ENCODE peak calls at places on chromosomes 7 and 10, in ten cellular contexts. A is GM06990; Q is heart left ventricle; L is fibroblast of pulmonary artery; O is naive thymus-derived CD4-positive, alpha-beta T cell; S is adrenal gland; H is mesendoderm; W is SJCRH30; T is Peyer's patch; M is Panc1. Z is an unnamed sample.

GRCh38 chr10:77159538-77160110 is 478.0 kb downstream of the KCNMA1 start:
- DNase-seq in A (no peak), Q (no peak), L (peak), O (no peak), S (no peak), H (no peak), W (no peak), T (no peak), M (no peak), Z (no peak)

GRCh38 chr10:87816842-87817178 is 1.2 kb downstream of the ATAD1 start:
- DNase-seq in A (no peak), Q (no peak), L (no peak), O (no peak), S (no peak), H (no peak), W (no peak), T (no peak), M (no peak), Z (no peak)

GRCh38 chr7:105860793-105861192 is 15.6 kb downstream of the ATXN7L1 start:
- DNase-seq in A (no peak), Q (no peak), L (no peak), O (no peak), S (no peak), H (no peak), W (no peak), T (no peak), M (no peak), Z (no peak)

GRCh38 chr7:4694653-4695335 is 12.7 kb downstream of the FOXK1 start:
- DNase-seq in A (no peak), Q (peak), L (peak), O (no peak), S (peak), H (no peak), W (no peak), T (no peak), M (no peak), Z (no peak)

GRCh38 chr10:1595242-1595600 is 142.1 kb downstream of the ADARB2 start:
- DNase-seq in A (no peak), Q (no peak), L (no peak), O (no peak), S (no peak), H (no peak), W (no peak), T (no peak), M (no peak), Z (no peak)

GRCh38 chr7:41162612-41163011 is 540.3 kb downstream of the INHBA start:
- DNase-seq in A (no peak), Q (no peak), L (no peak), O (no peak), S (no peak), H (no peak), W (no peak), T (no peak), M (no peak), Z (no peak)

GRCh38 chr10:10699427-10699826 is 318.2 kb upstream of the CELF2 start:
- DNase-seq in A (no peak), Q (no peak), L (no peak), O (no peak), S (no peak), H (peak), W (no peak), T (no peak), M (no peak), Z (no peak)

GRCh38 chr10:110651044-110651958 is 7.2 kb downstream of the RBM20 start:
- DNase-seq in A (peak), Q (peak), L (peak), O (peak), S (no peak), H (no peak), W (peak), T (no peak), M (no peak), Z (no peak)

GRCh38 chr10:42960491-42961155 is 116.2 kb upstream of the RET start:
- DNase-seq in A (no peak), Q (peak), L (no peak), O (no peak), S (no peak), H (peak), W (no peak), T (no peak), M (no peak), Z (no peak)

GRCh38 chr10:110494532-110494931 is 3.2 kb upstream of the DUSP5 start:
- DNase-seq in A (no peak), Q (no peak), L (no peak), O (no peak), S (no peak), H (no peak), W (no peak), T (no peak), M (no peak), Z (no peak)

GRCh38 chr7:129434846-129435318 is 650 bp downstream of the STRIP2 start:
- DNase-seq in A (peak), Q (no peak), L (peak), O (no peak), S (peak), H (peak), W (peak), T (no peak), M (no peak), Z (no peak)

GRCh38 chr10:76866841-76867586 is 770.6 kb downstream of the KCNMA1 start:
- DNase-seq in A (no peak), Q (no peak), L (no peak), O (no peak), S (no peak), H (no peak), W (no peak), T (no peak), M (no peak), Z (no peak)

GRCh38 chr7:72310301-72310700 is 101.8 kb downstream of the CALN1 start:
- DNase-seq in A (no peak), Q (no peak), L (no peak), O (no peak), S (no peak), H (no peak), W (no peak), T (no peak), M (no peak), Z (no peak)

GRCh38 chr10:123751340-123751739 is 85.2 kb downstream of the GPR26 start:
- DNase-seq in A (no peak), Q (no peak), L (no peak), O (no peak), S (no peak), H (no peak), W (no peak), T (no peak), M (no peak), Z (no peak)

GRCh38 chr7:44275829-44276570 is 49.4 kb downstream of the CAMK2B start:
- DNase-seq in A (no peak), Q (peak), L (no peak), O (no peak), S (no peak), H (peak), W (peak), T (no peak), M (no peak), Z (no peak)

GRCh38 chr7:128121731-128122576 is 90.7 kb upstream of the LRRC4 start:
- DNase-seq in A (no peak), Q (peak), L (peak), O (no peak), S (no peak), H (no peak), W (peak), T (no peak), M (no peak), Z (no peak)

GRCh38 chr10:5691786-5692185 is 7.1 kb downstream of the TASOR2 start:
- DNase-seq in A (no peak), Q (no peak), L (no peak), O (no peak), S (no peak), H (no peak), W (no peak), T (no peak), M (no peak), Z (no peak)
- H3K4me3 ChIP-seq in A (peak), Q (peak), L (peak), O (peak), S (no peak), H (no peak), W (no peak), T (no peak), M (no peak), Z (no peak)

GRCh38 chr7:13991791-13992620 is 2.5 kb upstream of the ETV1 start:
- DNase-seq in A (no peak), Q (no peak), L (peak), O (no peak), S (no peak), H (peak), W (peak), T (no peak), M (no peak), Z (no peak)

GRCh38 chr7:13990319-13990983 is 985 bp upstream of the ETV1 start:
- DNase-seq in A (peak), Q (peak), L (peak), O (no peak), S (peak), H (peak), W (peak), T (peak), M (peak), Z (no peak)

GRCh38 chr7:13989944-13990295 is 454 bp upstream of the ETV1 start:
- DNase-seq in A (no peak), Q (no peak), L (no peak), O (no peak), S (no peak), H (no peak), W (no peak), T (no peak), M (no peak), Z (no peak)

GRCh38 chr7:13990984-13991790 is 1.7 kb upstream of the ETV1 start:
- DNase-seq in A (peak), Q (peak), L (peak), O (no peak), S (peak), H (peak), W (peak), T (peak), M (peak), Z (peak)

GRCh38 chr7:13992621-13992982 is 3.1 kb upstream of the ETV1 start:
- DNase-seq in A (no peak), Q (no peak), L (peak), O (no peak), S (no peak), H (no peak), W (no peak), T (no peak), M (no peak), Z (no peak)
- H3K4me3 ChIP-seq in A (no peak), Q (peak), L (peak), O (no peak), S (no peak), H (no peak), W (peak), T (no peak), M (peak), Z (no peak)

DNA sequence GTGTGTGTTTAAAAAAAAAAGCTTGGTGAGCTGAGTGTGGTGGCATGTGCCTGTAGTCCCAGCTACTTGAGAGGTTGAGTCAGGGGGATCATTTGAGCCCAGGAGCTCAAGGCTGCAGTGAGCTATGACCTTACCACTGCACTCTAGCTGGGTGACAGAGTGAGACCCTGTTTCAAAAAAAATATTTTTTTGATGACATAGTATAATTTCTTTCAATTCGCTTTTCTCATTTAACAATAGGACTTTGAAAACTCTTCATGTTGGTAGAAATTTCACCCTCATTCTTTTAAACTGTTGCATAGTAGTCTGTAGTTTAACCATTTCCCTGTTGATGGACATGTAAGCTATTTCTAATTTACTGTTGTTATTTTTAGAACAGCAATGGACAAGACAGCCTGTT is 55.7 kb upstream of the EXOC6 start:
- DNase-seq in A (no peak), Q (no peak), L (no peak), O (no peak), S (no peak), H (no peak), W (no peak), T (no peak), M (no peak), Z (no peak)
- H3K4me3 ChIP-seq in A (no peak), Q (no peak), L (no peak), O (no peak), S (no peak), H (no peak), W (no peak), T (no peak), M (no peak), Z (no peak)

GRCh38 chr7:47580811-47581331 is 1.0 kb downstream of the TNS3 start:
- DNase-seq in A (no peak), Q (no peak), L (no peak), O (no peak), S (peak), H (peak), W (peak), T (no peak), M (no peak), Z (no peak)

GRCh38 chr7:47582748-47583740 is 1.1 kb upstream of the TNS3 start:
- DNase-seq in A (no peak), Q (no peak), L (no peak), O (no peak), S (no peak), H (no peak), W (peak), T (no peak), M (no peak), Z (no peak)

GRCh38 chr7:47581821-47582747 is at the start of gene TNS3:
- DNase-seq in A (no peak), Q (peak), L (peak), O (no peak), S (peak), H (peak), W (peak), T (no peak), M (no peak), Z (no peak)

GRCh38 chr7:47580175-47580701 is 1.7 kb downstream of the TNS3 start:
- DNase-seq in A (no peak), Q (no peak), L (peak), O (no peak), S (peak), H (no peak), W (no peak), T (no peak), M (no peak), Z (no peak)

GRCh38 chr7:47581442-47581820 is 480 bp downstream of the TNS3 start:
- DNase-seq in A (no peak), Q (peak), L (no peak), O (no peak), S (peak), H (peak), W (peak), T (no peak), M (no peak), Z (no peak)
- H3K4me3 ChIP-seq in A (no peak), Q (peak), L (peak), O (no peak), S (peak), H (peak), W (peak), T (peak), M (peak), Z (peak)

GRCh38 chr10:101289541-101289940 is 60.3 kb upstream of the LBX1 start:
- DNase-seq in A (no peak), Q (no peak), L (no peak), O (no peak), S (no peak), H (no peak), W (peak), T (no peak), M (no peak), Z (no peak)
- H3K4me3 ChIP-seq in A (no peak), Q (no peak), L (no peak), O (no peak), S (no peak), H (no peak), W (no peak), T (no peak), M (no peak), Z (no peak)

DNA sequence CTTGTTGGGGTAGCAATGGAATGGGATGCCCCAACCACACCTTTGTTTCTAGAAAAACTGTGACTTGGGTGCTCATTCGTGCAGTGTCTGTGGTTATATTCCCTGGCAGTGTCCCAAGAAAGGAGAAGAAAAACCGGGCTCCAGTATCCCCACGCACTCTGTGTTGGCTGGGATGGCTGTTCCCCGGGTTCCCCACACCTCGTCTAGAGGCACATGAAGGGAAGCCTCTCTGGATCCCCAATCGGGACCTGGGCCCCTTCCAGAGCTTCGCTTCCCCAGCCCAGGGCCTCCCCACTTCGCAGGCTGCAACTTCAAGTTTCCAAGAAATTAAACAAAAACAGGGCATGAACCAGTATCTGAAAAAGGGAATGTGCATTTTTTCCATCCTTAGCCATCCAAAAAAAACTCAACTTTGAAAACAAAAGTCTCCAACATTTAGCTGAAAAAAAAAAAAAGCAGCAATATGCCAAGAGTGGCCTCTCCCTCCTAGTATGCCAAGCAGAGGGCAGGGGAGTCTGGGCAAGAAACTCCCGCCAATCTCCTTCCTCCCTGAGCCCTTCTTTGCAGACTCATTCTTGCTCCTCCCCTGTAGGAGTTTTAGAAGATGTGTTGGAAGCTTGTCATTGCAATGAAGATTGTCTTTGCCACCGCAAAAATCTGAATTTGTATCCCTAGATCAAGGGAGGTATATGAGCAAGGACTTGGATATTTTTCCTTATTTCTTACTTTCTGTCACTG is 2.4 kb upstream of the TNS3 start:
- DNase-seq in A (no peak), Q (no peak), L (no peak), O (no peak), S (no peak), H (no peak), W (no peak), T (no peak), M (no peak), Z (no peak)
- H3K4me3 ChIP-seq in A (no peak), Q (no peak), L (no peak), O (no peak), S (no peak), H (no peak), W (no peak), T (no peak), M (no peak), Z (no peak)